ENCODE peak calls at places on chromosomes 3 and 15, in seven cellular contexts. H is adrenal gland, L is spleen, A is uterus, B is kidney, Y is GM23248, Q is MM.1S. K is an unnamed sample.

GRCh38 chr15:39411102-39411989 is 169.5 kb upstream of the THBS1 start:
- DNase-seq in H (no peak), Q (peak; percentile 63), Y (peak; percentile 50), L (no peak), A (no peak), B (no peak), K (peak; percentile 38)

GRCh38 chr3:193174137-193174536 is 66.9 kb upstream of the PLAAT1 start:
- DNase-seq in Q (no peak), Y (peak; percentile 9), A (no peak), L (no peak), H (no peak), B (no peak), K (peak; percentile 38)

GRCh38 chr3:65144791-65145355 is 457.1 kb upstream of the ADAMTS9 start:
- DNase-seq in Y (peak; percentile 69), L (no peak), Q (no peak), B (no peak), H (no peak), A (no peak), K (no peak)

GRCh38 chr3:120432105-120432860 is 18.5 kb downstream of the FSTL1 start:
- DNase-seq in L (no peak), Y (peak; percentile 62), A (no peak), H (no peak), Q (no peak), B (no peak), K (no peak)

GRCh38 chr3:190504354-190505125 is 9.3 kb upstream of the IL1RAP start:
- DNase-seq in Q (no peak), A (no peak), Y (peak; percentile 14), B (no peak), L (no peak), H (no peak), K (peak; percentile 43)

GRCh38 chr15:88497109-88497761 is 29.7 kb downstream of the MRPS11 start:
- DNase-seq in A (no peak), B (no peak), L (no peak), Q (no peak), H (no peak), Y (no peak), K (no peak)

GRCh38 chr3:100020876-100021644 is 93.2 kb downstream of the FILIP1L start:
- DNase-seq in H (peak; percentile 52), L (peak; percentile 24), A (no peak), B (no peak), Q (no peak), Y (peak; percentile 28), K (no peak)

GRCh38 chr3:124202754-124203153 is 210.8 kb upstream of the ROPN1 start:
- DNase-seq in Y (peak; percentile 11), Q (no peak), L (no peak), H (no peak), A (peak; percentile 79), B (peak; percentile 91), K (no peak)

GRCh38 chr15:101398247-101398646 is 91.3 kb downstream of the PCSK6 start:
- DNase-seq in Q (no peak), A (no peak), L (no peak), Y (no peak), B (no peak), H (no peak), K (no peak)

GRCh38 chr3:53880396-53881345 is 1.3 kb downstream of the ACTR8 start:
- DNase-seq in L (no peak), H (no peak), Y (peak; percentile 61), B (no peak), Q (no peak), A (no peak), K (no peak)

GRCh38 chr3:25885544-25885943 is 95.7 kb downstream of the OXSM start:
- DNase-seq in Q (no peak), H (no peak), Y (no peak), L (no peak), B (no peak), A (no peak), K (no peak)

GRCh38 chr3:58074997-58075396 is 66.8 kb downstream of the FLNB start:
- DNase-seq in B (no peak), Q (no peak), L (no peak), Y (no peak), A (no peak), H (no peak), K (no peak)

GRCh38 chr3:127152676-127153505 is 40.0 kb upstream of the PRR23E start:
- DNase-seq in L (peak; percentile 40), Y (no peak), A (peak; percentile 0), H (no peak), Q (no peak), B (no peak), K (no peak)

GRCh38 chr3:69791919-69792399 is 52.7 kb downstream of the MITF start:
- DNase-seq in B (no peak), A (no peak), Q (no peak), Y (peak; percentile 63), L (no peak), H (no peak), K (no peak)

GRCh38 chr3:53730565-53730964 is 115.7 kb downstream of the CHDH start:
- DNase-seq in H (no peak), L (no peak), Y (peak; percentile 22), A (peak; percentile 57), Q (no peak), B (no peak), K (no peak)

GRCh38 chr3:16060358-16060852 is 114.1 kb upstream of the GALNT15 start:
- DNase-seq in B (peak; percentile 80), A (peak; percentile 68), L (no peak), Q (no peak), H (peak; percentile 45), Y (peak; percentile 99), K (no peak)

GRCh38 chr3:155362808-155363689 is 69.6 kb upstream of the STRIT1 start:
- DNase-seq in L (no peak), A (no peak), B (no peak), Q (no peak), H (no peak), Y (no peak), K (no peak)

GRCh38 chr3:155364492-155364891 is 71.0 kb upstream of the STRIT1 start:
- DNase-seq in L (no peak), Y (no peak), Q (no peak), A (no peak), H (no peak), B (no peak), K (no peak)

GRCh38 chr3:155363690-155364070 is 70.2 kb upstream of the STRIT1 start:
- DNase-seq in H (no peak), Y (no peak), B (no peak), A (no peak), L (no peak), Q (no peak), K (no peak)

GRCh38 chr3:155356594-155357370 is 63.3 kb upstream of the STRIT1 start:
- DNase-seq in L (no peak), Y (peak; percentile 28), B (no peak), A (no peak), H (no peak), Q (no peak), K (peak; percentile 55)

GRCh38 chr3:155360281-155360680 is 66.8 kb upstream of the STRIT1 start:
- DNase-seq in A (no peak), Q (no peak), L (no peak), H (no peak), B (no peak), Y (no peak), K (no peak)
- H3K4me1 ChIP-seq in A (no peaks in the 10 kb centered on the region), Q (no peaks in the 10 kb centered on the region), L (no peaks in the 10 kb centered on the region), H (no peaks in the 10 kb centered on the region), B (no peaks in the 10 kb centered on the region), Y (no peaks in the 10 kb centered on the region), K (no peaks in the 10 kb centered on the region)

GRCh38 chr15:50058231-50058630 is 60.8 kb downstream of the ATP8B4 start:
- DNase-seq in L (no peak), A (no peak), B (no peak), Y (peak; percentile 31), H (no peak), Q (no peak), K (no peak)
- H3K27ac ChIP-seq in L (no peak overlapping the region), A (peak overlapping the region; percentile 70), B (no peak overlapping the region), Y (no peak overlapping the region), H (no peak overlapping the region), Q (no peak overlapping the region), K (no peak overlapping the region)

DNA sequence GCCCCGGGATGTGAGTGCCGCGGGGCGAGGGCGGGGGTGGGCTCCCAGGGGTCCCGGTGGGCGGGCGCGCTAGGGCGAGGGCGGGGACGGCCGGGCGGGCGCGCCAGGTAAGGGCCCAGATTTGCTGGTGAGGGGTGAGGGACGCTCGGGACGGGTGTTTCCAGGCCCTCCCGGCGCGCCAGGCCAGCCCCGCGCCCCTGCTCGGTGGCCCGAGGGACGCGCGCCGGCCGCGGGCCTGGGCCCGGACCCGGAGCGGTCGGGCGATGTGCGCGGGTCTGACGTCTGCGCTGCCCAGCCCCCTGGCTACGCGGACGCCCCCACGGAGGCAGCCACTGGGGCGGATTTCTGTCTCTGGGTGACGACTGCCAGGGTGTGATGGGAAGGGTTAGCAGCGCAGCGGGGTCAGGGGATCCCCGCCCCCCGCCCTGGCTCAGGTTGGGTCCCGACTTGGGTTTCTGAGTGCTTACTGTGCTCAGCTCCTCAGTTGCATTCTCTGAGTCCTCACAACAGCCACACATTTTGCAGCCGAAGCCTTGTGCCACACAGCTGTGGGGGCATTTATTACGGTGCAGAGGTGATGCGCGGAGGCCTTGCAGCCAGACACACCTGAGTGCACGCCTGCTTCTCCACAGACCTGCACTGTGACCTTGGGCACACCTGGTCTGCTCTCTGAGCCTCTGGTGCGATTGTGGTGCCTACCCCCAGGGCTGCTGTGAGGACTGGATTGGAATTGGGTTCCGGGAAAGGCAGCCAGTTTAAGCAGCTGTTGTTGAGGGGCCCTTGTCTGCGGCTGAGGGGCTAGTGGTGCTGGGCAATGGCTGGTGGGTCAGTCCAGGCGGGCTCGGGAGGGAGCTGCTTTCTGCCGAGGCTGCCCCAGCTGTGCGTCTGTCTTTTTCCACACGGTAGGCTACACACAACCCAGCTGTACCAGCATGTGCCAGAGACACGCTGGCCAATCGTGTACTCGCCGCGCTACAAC is 523 bp downstream of the HDAC11 start:
- DNase-seq in H (peak; percentile 54), Y (peak; percentile 61), A (no peak), L (peak; percentile 84), B (peak; percentile 85), Q (no peak), K (peak; percentile 53)
- H3K4me1 ChIP-seq in H (peaks cover 13% of the 10 kb centered on the region), Y (peaks cover 11% of the 10 kb centered on the region), A (no peaks in the 10 kb centered on the region), L (peaks cover 23% of the 10 kb centered on the region), B (peaks cover 22% of the 10 kb centered on the region), Q (no peaks in the 10 kb centered on the region), K (peaks cover 13% of the 10 kb centered on the region)

GRCh38 chr3:111885578-111885977 is 26.5 kb downstream of the PHLDB2 start:
- DNase-seq in Y (no peak), A (no peak), L (no peak), Q (no peak), B (no peak), H (no peak), K (no peak)
- H3K27ac ChIP-seq in Y (no peak overlapping the region), A (peak overlapping the region; percentile 18), L (no peak overlapping the region), Q (no peak overlapping the region), B (no peak overlapping the region), H (no peak overlapping the region), K (no peak overlapping the region)

GRCh38 chr3:194273396-194274310 is 77.5 kb downstream of the CPN2 start:
- DNase-seq in A (peak; percentile 20), L (peak; percentile 71), H (peak; percentile 31), Y (no peak), B (no peak), Q (no peak), K (no peak)
- H3K4me1 ChIP-seq in A (peaks cover 7% of the 10 kb centered on the region), L (peaks cover 41% of the 10 kb centered on the region), H (peaks cover 74% of the 10 kb centered on the region), Y (peaks cover 46% of the 10 kb centered on the region), B (peaks cover 38% of the 10 kb centered on the region), Q (no peaks in the 10 kb centered on the region), K (no peaks in the 10 kb centered on the region)

K was measured in Karpas-422.